ENCODE peak calls at places on chromosomes 3 and 15, in nine cellular contexts. O is ovary, I is T-helper 2 cell, N is GM23338, J is heart left ventricle, R is neuronal stem cell, H is fibroblast of the aortic adventitia, X is fibroblast of lung, G is NCI-H187. B is an unnamed sample.

GRCh38 chr3:89234620-89235019 is 127.2 kb downstream of the EPHA3 start:
- DNase-seq in O (no peak), I (no peak), N (no peak), J (no peak), R (no peak), H (no peak), X (no peak), G (no peak), B (no peak)

GRCh38 chr15:56772868-56773639 is 39.7 kb upstream of the ZNF280D start:
- DNase-seq in O (no peak), I (no peak), N (peak; percentile 61), J (no peak), R (no peak), H (no peak), X (peak; percentile 67), G (no peak), B (no peak)

GRCh38 chr3:4596596-4596995 is 103.4 kb downstream of the ITPR1 start:
- DNase-seq in O (no peak), I (no peak), N (no peak), J (no peak), R (no peak), H (no peak), X (no peak), G (no peak), B (no peak)

GRCh38 chr3:136883967-136884720 is 22.1 kb downstream of the NCK1 start:
- DNase-seq in O (no peak), I (no peak), N (no peak), J (no peak), R (no peak), H (no peak), X (no peak), G (no peak), B (no peak)

GRCh38 chr3:182500294-182500693 is 293.0 kb upstream of the ATP11B start:
- DNase-seq in O (no peak), I (no peak), N (peak; percentile 90), J (no peak), R (peak; percentile 87), H (no peak), X (no peak), G (no peak), B (no peak)

GRCh38 chr15:82595203-82595602 is 52.0 kb downstream of the CPEB1 start:
- DNase-seq in O (no peak), I (no peak), N (no peak), J (no peak), R (no peak), H (no peak), X (no peak), G (no peak), B (no peak)

GRCh38 chr3:140720242-140720641 is 42.4 kb downstream of the TRIM42 start:
- DNase-seq in O (no peak), I (no peak), N (no peak), J (no peak), R (no peak), H (no peak), X (no peak), G (no peak), B (no peak)

GRCh38 chr15:68326711-68327412 is 49.3 kb downstream of the FEM1B start:
- DNase-seq in O (no peak), I (no peak), N (no peak), J (no peak), R (no peak), H (no peak), X (no peak), G (no peak), B (no peak)

GRCh38 chr3:65883614-65884013 is 155.1 kb downstream of the MAGI1 start:
- DNase-seq in O (no peak), I (no peak), N (no peak), J (no peak), R (no peak), H (peak; percentile 35), X (peak; percentile 28), G (no peak), B (no peak)

B was measured in mesenteric fat pad.